ENCODE peak calls at places on chromosome 15, in nine cellular contexts. N is KG1, X is T-cell, H is RWPE1, F is OCI-M1, V is astrocyte of the spinal cord, U is sigmoid colon, P is GM04504, W is MM.1S. L is an unnamed sample.

GRCh38 chr15:70775160-70775559 is 11.8 kb upstream of the UACA start:
- DNase-seq in N (no peak), V (peak), U (no peak), X (no peak), P (peak), F (no peak), H (peak), W (no peak), L (no peak)

GRCh38 chr15:81516461-81516860 is 142.4 kb upstream of the TMC3 start:
- DNase-seq in U (no peak), N (no peak), V (peak), W (no peak), X (no peak), F (no peak), P (no peak), H (peak), L (no peak)

GRCh38 chr15:73723146-73723545 is 30.0 kb downstream of the INSYN1 start:
- DNase-seq in V (no peak), H (no peak), P (no peak), W (no peak), U (no peak), X (no peak), N (no peak), F (no peak), L (no peak)

GRCh38 chr15:74170083-74170844 is 3.2 kb upstream of the ISLR start:
- DNase-seq in P (no peak), X (no peak), U (peak), W (no peak), N (no peak), V (no peak), H (no peak), F (no peak), L (no peak)

GRCh38 chr15:23422099-23422945 is 24.7 kb downstream of the GOLGA6L2 start:
- DNase-seq in P (no peak), W (no peak), N (no peak), X (no peak), H (no peak), F (no peak), V (no peak), U (peak), L (no peak)

GRCh38 chr15:78056714-78057269 is 20.7 kb downstream of the TBC1D2B start:
- DNase-seq in P (no peak), H (peak), X (no peak), W (peak), F (no peak), U (no peak), N (no peak), V (no peak), L (no peak)

GRCh38 chr15:66940368-66940767 is 125.0 kb upstream of the SMAD3 start:
- DNase-seq in N (no peak), X (no peak), V (no peak), P (no peak), W (no peak), U (peak), H (peak), F (no peak), L (no peak)

GRCh38 chr15:51861557-51862350 is 32.3 kb downstream of the TMOD3 start:
- DNase-seq in H (no peak), F (no peak), V (no peak), W (no peak), N (no peak), X (peak), P (no peak), U (no peak), L (peak)

GRCh38 chr15:54273928-54274327 is 295.7 kb downstream of the UNC13C start:
- DNase-seq in F (peak), N (no peak), H (no peak), P (no peak), V (no peak), W (no peak), X (no peak), U (no peak), L (no peak)

GRCh38 chr15:25054943-25055342 is 100.2 kb downstream of the SNRPN start:
- DNase-seq in F (no peak), X (no peak), W (no peak), N (no peak), V (no peak), H (no peak), P (no peak), U (no peak), L (no peak)

GRCh38 chr15:89088605-89089315 is 504 bp downstream of the ABHD2 start:
- DNase-seq in F (peak), V (no peak), H (no peak), U (peak), X (no peak), N (no peak), P (no peak), W (peak), L (no peak)

GRCh38 chr15:68808091-68808490 is 12.6 kb downstream of the ANP32A start:
- DNase-seq in W (no peak), V (no peak), P (no peak), U (no peak), N (no peak), F (no peak), X (no peak), H (no peak), L (no peak)

GRCh38 chr15:40354408-40355171 is 3.4 kb upstream of the DISP2 start:
- DNase-seq in N (no peak), P (no peak), V (peak), F (peak), U (no peak), X (no peak), H (no peak), W (no peak), L (no peak)

GRCh38 chr15:92582206-92582605 is 73.4 kb downstream of the FAM174B start:
- DNase-seq in U (peak), P (no peak), W (no peak), N (no peak), F (no peak), H (no peak), X (no peak), V (no peak), L (no peak)

GRCh38 chr15:70291696-70292510 is 194.2 kb upstream of the TLE3 start:
- DNase-seq in N (no peak), W (no peak), H (no peak), X (no peak), V (no peak), U (no peak), P (no peak), F (no peak), L (no peak)

GRCh38 chr15:100147828-100148227 is 193.9 kb downstream of the ADAMTS17 start:
- DNase-seq in V (no peak), H (no peak), F (no peak), P (no peak), X (no peak), W (no peak), N (no peak), U (no peak), L (no peak)

GRCh38 chr15:68572309-68572708 is 6.5 kb upstream of the CORO2B start:
- DNase-seq in H (no peak), F (no peak), P (no peak), X (no peak), V (no peak), W (no peak), N (no peak), U (no peak), L (no peak)

GRCh38 chr15:78233496-78233895 is 869 bp downstream of the ACSBG1 start:
- DNase-seq in P (no peak), V (no peak), N (no peak), U (peak), W (no peak), H (no peak), X (no peak), F (no peak), L (no peak)

GRCh38 chr15:96331942-96332853 is 1.7 kb downstream of the NR2F2 start:
- DNase-seq in V (peak), X (no peak), F (no peak), N (no peak), P (no peak), H (no peak), U (peak), W (no peak), L (no peak)

GRCh38 chr15:63918317-63918672 is 84.5 kb upstream of the HERC1 start:
- DNase-seq in H (no peak), W (no peak), U (no peak), V (no peak), F (no peak), X (no peak), P (no peak), N (no peak), L (no peak)

GRCh38 chr15:84762840-84763572 is 14.6 kb downstream of the ZNF592 start:
- DNase-seq in V (no peak), H (no peak), N (no peak), X (no peak), F (no peak), P (no peak), U (no peak), W (no peak), L (no peak)

GRCh38 chr15:81987628-81988027 is 58.2 kb downstream of the MEX3B start:
- DNase-seq in X (no peak), U (no peak), F (no peak), V (no peak), N (no peak), H (no peak), P (no peak), W (no peak), L (no peak)

L was measured in T-helper 1 cell.